ENCODE peak calls at places on chromosomes 7 and 10, in ten cellular contexts. V, A, G, L, Z, Q, R, X, F and E are unnamed samples.

GRCh38 chr10:89062861-89063260 is 72.3 kb downstream of the FAS start:
- DNase-seq in F (no peak), Z (no peak), G (no peak), R (no peak), A (no peak), X (no peak), L (no peak), Q (peak), V (no peak), E (peak)

GRCh38 chr7:27128034-27128433 is 2.5 kb downstream of the HOXA4 start:
- DNase-seq in X (no peak), R (no peak), Q (no peak), F (no peak), L (no peak), V (no peak), A (no peak), Z (no peak), G (peak), E (peak)

GRCh38 chr7:6257602-6258001 is 14.8 kb downstream of the CYTH3 start:
- DNase-seq in F (no peak), X (no peak), L (no peak), Q (no peak), Z (no peak), V (no peak), R (no peak), A (no peak), G (no peak), E (no peak)

GRCh38 chr10:3785849-3786290 is 861 bp upstream of the KLF6 start:
- DNase-seq in F (no peak), L (peak), Z (no peak), A (no peak), G (no peak), X (no peak), Q (peak), R (peak), V (peak), E (peak)

GRCh38 chr7:80659120-80660055 is 20.9 kb downstream of the CD36 start:
- DNase-seq in Z (no peak), R (peak), F (no peak), Q (no peak), G (no peak), V (no peak), A (no peak), X (no peak), L (no peak), E (peak)

GRCh38 chr7:158543840-158544239 is 43.8 kb downstream of the PTPRN2 start:
- DNase-seq in V (no peak), A (no peak), Z (no peak), G (no peak), F (no peak), L (no peak), Q (no peak), R (no peak), X (no peak), E (no peak)

GRCh38 chr7:95491201-95491600 is 5.5 kb downstream of the ASB4 start:
- DNase-seq in A (no peak), Z (no peak), L (no peak), Q (no peak), X (no peak), R (no peak), G (no peak), F (no peak), V (no peak), E (no peak)

GRCh38 chr7:156673454-156673853 is 32.9 kb downstream of the RNF32 start:
- DNase-seq in X (no peak), Z (no peak), L (no peak), Q (no peak), A (no peak), R (peak), V (no peak), G (no peak), F (no peak), E (no peak)

GRCh38 chr10:43925793-43926192 is 277.1 kb upstream of the ZNF32 start:
- DNase-seq in L (no peak), A (no peak), V (no peak), F (no peak), Q (no peak), Z (no peak), X (no peak), G (peak), R (no peak), E (no peak)

GRCh38 chr10:126948355-126949160 is 43.3 kb downstream of the DOCK1 start:
- DNase-seq in F (no peak), V (no peak), A (no peak), Z (no peak), Q (no peak), G (peak), L (no peak), R (no peak), X (no peak), E (no peak)

GRCh38 chr7:140059288-140060242 is 3.2 kb downstream of the PARP12 start:
- DNase-seq in Q (peak), L (peak), A (peak), G (peak), X (no peak), F (peak), R (no peak), Z (no peak), V (no peak), E (peak)

GRCh38 chr10:42887734-42888503 is 105.3 kb downstream of the BMS1 start:
- DNase-seq in F (no peak), V (no peak), A (no peak), L (no peak), Q (no peak), R (no peak), Z (no peak), X (no peak), G (peak), E (no peak)

GRCh38 chr10:89563861-89564478 is 28.6 kb upstream of the SLC16A12 start:
- DNase-seq in Q (no peak), L (no peak), A (no peak), F (peak), G (no peak), Z (no peak), V (peak), X (peak), R (peak), E (peak)

GRCh38 chr10:629186-629998 is 60.1 kb downstream of the DIP2C start:
- DNase-seq in Q (no peak), V (no peak), L (peak), F (no peak), Z (no peak), R (no peak), X (no peak), A (no peak), G (no peak), E (no peak)
- H3K4me3 ChIP-seq in Q (no peak), V (no peak), L (no peak), F (no peak), Z (no peak), R (no peak), X (no peak), A (no peak), G (no peak), E (no peak)

GRCh38 chr10:129495697-129496096 is 28.7 kb downstream of the MGMT start:
- DNase-seq in V (no peak), R (peak), L (no peak), X (no peak), F (no peak), G (no peak), Z (no peak), Q (no peak), A (no peak), E (no peak)

GRCh38 chr10:129500617-129501339 is 33.7 kb downstream of the MGMT start:
- DNase-seq in A (no peak), V (no peak), L (no peak), F (no peak), X (no peak), G (no peak), Z (no peak), R (no peak), Q (no peak), E (no peak)

GRCh38 chr10:129496995-129497394 is 30.0 kb downstream of the MGMT start:
- DNase-seq in Q (no peak), A (no peak), Z (no peak), L (no peak), V (no peak), G (no peak), F (no peak), R (no peak), X (no peak), E (no peak)

GRCh38 chr10:129501652-129502436 is 34.8 kb downstream of the MGMT start:
- DNase-seq in L (peak), R (no peak), V (no peak), X (no peak), Q (no peak), Z (peak), G (no peak), A (no peak), F (peak), E (no peak)

DNA sequence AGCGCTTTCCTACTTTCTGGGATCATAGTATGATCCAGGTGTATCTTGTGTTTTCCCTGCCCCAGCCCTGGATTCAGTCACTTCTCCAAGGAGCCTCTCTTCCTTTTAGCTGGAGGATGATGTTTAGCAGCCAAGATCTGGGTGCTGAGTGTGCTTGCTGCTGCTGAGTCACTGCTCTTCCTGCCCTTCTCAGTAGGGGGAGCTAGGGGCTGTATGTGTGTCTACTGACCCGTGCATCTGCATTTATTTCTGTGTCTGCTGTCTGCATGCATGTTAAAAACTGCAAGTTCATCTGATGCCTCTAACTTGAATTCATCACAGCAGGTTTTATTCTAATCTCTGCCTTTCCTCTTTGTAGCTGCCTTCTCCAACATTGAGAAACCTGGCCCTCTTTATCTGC is 31.6 kb downstream of the MGMT start:
- DNase-seq in F (no peak), G (no peak), V (no peak), X (no peak), L (no peak), A (no peak), Z (no peak), Q (no peak), R (no peak), E (no peak)
- TF ChIP-seq CTCF in F (no peak), G (no peak), V (peak), X (no peak), L (no peak), A (no peak), Z (no peak), Q (no peak), R (no peak), E (no peak)

GRCh38 chr10:132133449-132134291 is 53.1 kb upstream of the DPYSL4 start:
- DNase-seq in R (no peak), F (no peak), L (peak), V (no peak), Z (no peak), Q (peak), G (no peak), X (no peak), A (no peak), E (no peak)
- H3K4me3 ChIP-seq in R (no peak), F (no peak), L (no peak), V (no peak), Z (no peak), Q (no peak), G (no peak), X (no peak), A (no peak), E (no peak)

DNA sequence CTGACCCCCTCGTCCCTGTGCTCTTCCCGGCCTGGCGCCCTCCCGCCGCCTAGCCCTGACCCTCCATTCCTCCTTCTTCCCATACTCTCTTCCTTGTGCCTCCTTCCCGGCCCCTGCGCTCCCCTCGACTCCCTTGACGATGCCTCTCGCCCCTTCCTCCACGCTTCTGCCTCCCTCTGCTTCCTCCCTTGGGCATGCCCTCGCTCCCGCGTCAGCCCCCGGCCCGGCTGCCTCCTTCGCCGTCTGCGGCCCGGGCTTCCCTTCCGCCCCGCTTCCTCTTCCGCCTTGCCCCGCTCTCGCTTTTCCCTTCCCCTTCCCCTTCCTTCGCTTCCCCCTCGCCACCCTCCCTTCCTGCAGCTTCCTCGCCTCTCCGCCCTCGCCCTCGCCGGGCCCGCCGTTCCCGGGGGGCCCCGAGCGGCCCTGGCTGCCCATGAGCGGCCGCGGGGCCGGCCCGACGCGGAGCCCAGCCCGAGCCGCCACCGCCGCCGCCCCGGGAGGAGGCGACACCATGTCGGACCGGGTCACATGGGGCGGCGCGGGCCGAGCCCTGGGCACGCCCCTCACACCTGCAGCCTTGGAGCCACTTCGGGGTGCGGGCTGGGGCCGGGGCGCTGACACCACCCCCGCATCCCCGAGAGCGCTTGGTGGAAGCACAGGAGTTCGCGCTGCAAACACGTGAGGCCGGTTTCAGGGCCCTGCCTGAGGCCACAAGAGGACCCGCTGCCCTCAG is at the start of gene FBXW4:
- DNase-seq in Q (peak), L (peak), A (no peak), G (peak), Z (peak), V (peak), F (no peak), R (peak), X (peak), E (peak)
- TF ChIP-seq CTCF in Q (no peak), L (no peak), A (no peak), G (no peak), Z (no peak), V (no peak), F (no peak), R (no peak), X (no peak), E (no peak)

GRCh38 chr10:32333849-32334248 is 13.1 kb downstream of the EPC1 start:
- DNase-seq in A (no peak), Q (no peak), L (no peak), F (no peak), Z (no peak), X (no peak), R (no peak), G (no peak), V (no peak), E (no peak)
- H3K4me3 ChIP-seq in A (no peak), Q (no peak), L (no peak), F (no peak), Z (no peak), X (no peak), R (no peak), G (no peak), V (no peak), E (no peak)